ENCODE peak calls at places on chromosomes 5 and 9, in eight cellular contexts. B, O, Q, G, J, E, F and R are unnamed samples.

GRCh38 chr9:36903541-36904435 is 130.3 kb downstream of the PAX5 start:
- DNase-seq in B (no peak), O (peak; percentile 52), Q (peak; percentile 73), G (peak; percentile 48), J (no peak), E (peak; percentile 12), F (no peak), R (no peak)

GRCh38 chr5:124602925-124603650 is 143.4 kb downstream of the ZNF608 start:
- DNase-seq in B (no peak), O (no peak), Q (no peak), G (no peak), J (no peak), E (no peak), F (no peak), R (no peak)

GRCh38 chr5:59711316-59711715 is 182.2 kb downstream of the PDE4D start:
- DNase-seq in B (no peak), O (no peak), Q (no peak), G (peak; percentile 28), J (no peak), E (no peak), F (no peak), R (no peak)

GRCh38 chr5:1468629-1469527 is 23.6 kb upstream of the SLC6A3 start:
- DNase-seq in B (no peak), O (no peak), Q (no peak), G (no peak), J (no peak), E (no peak), F (peak; percentile 63), R (no peak)

GRCh38 chr5:56052735-56053134 is 58.0 kb upstream of the IL6ST start:
- DNase-seq in B (no peak), O (peak; percentile 40), Q (no peak), G (no peak), J (no peak), E (peak; percentile 49), F (no peak), R (no peak)

GRCh38 chr9:37683531-37684371 is 33.0 kb downstream of the FRMPD1 start:
- DNase-seq in B (no peak), O (no peak), Q (no peak), G (no peak), J (no peak), E (no peak), F (no peak), R (no peak)

GRCh38 chr5:6436715-6437340 is 11.8 kb upstream of the UBE2QL1 start:
- DNase-seq in B (no peak), O (no peak), Q (no peak), G (no peak), J (no peak), E (no peak), F (no peak), R (no peak)

GRCh38 chr5:103744159-103744558 is 181.6 kb upstream of the NUDT12 start:
- DNase-seq in B (no peak), O (peak; percentile 46), Q (peak; percentile 57), G (peak; percentile 91), J (no peak), E (no peak), F (no peak), R (no peak)

GRCh38 chr9:92350129-92350739 is 24.5 kb downstream of the CENPP start:
- DNase-seq in B (no peak), O (peak; percentile 74), Q (no peak), G (peak; percentile 84), J (no peak), E (no peak), F (no peak), R (no peak)

GRCh38 chr9:4927701-4928100 is 57.4 kb upstream of the JAK2 start:
- DNase-seq in B (no peak), O (no peak), Q (no peak), G (no peak), J (no peak), E (no peak), F (no peak), R (no peak)

GRCh38 chr5:134100283-134101011 is 14.0 kb upstream of the TCF7 start:
- DNase-seq in B (peak; percentile 68), O (peak; percentile 76), Q (peak; percentile 93), G (no peak), J (peak; percentile 83), E (no peak), F (peak; percentile 2), R (no peak)

GRCh38 chr5:87541033-87541432 is 128.3 kb upstream of the CCNH start:
- DNase-seq in B (no peak), O (peak; percentile 33), Q (peak; percentile 63), G (peak; percentile 14), J (no peak), E (no peak), F (no peak), R (peak; percentile 35)

GRCh38 chr9:80061940-80062339 is 490.2 kb downstream of the TLE4 start:
- DNase-seq in B (no peak), O (peak; percentile 97), Q (peak; percentile 3), G (peak; percentile 88), J (no peak), E (no peak), F (no peak), R (no peak)

GRCh38 chr5:97194366-97194765 is 11.3 kb upstream of the RIOK2 start:
- DNase-seq in B (no peak), O (no peak), Q (no peak), G (no peak), J (no peak), E (no peak), F (no peak), R (no peak)

GRCh38 chr5:96729156-96729555 is 67.0 kb downstream of the CAST start:
- DNase-seq in B (no peak), O (no peak), Q (no peak), G (peak; percentile 33), J (no peak), E (no peak), F (no peak), R (no peak)

GRCh38 chr5:149799119-149799623 is 69.1 kb downstream of the PPARGC1B start:
- DNase-seq in B (no peak), O (peak; percentile 90), Q (peak; percentile 73), G (peak; percentile 75), J (no peak), E (peak; percentile 21), F (no peak), R (no peak)

GRCh38 chr9:131732061-131732526 is 7.8 kb downstream of the RAPGEF1 start:
- DNase-seq in B (no peak), O (peak; percentile 78), Q (peak; percentile 71), G (peak; percentile 79), J (no peak), E (peak; percentile 59), F (no peak), R (no peak)

GRCh38 chr5:151647320-151647861 is 39.3 kb downstream of the SPARC start:
- DNase-seq in B (no peak), O (no peak), Q (peak; percentile 73), G (no peak), J (no peak), E (no peak), F (no peak), R (no peak)

GRCh38 chr9:96219615-96220257 is 82.2 kb downstream of the HSD17B3 start:
- DNase-seq in B (no peak), O (no peak), Q (peak; percentile 15), G (no peak), J (peak; percentile 29), E (no peak), F (peak; percentile 66), R (no peak)

GRCh38 chr5:127417534-127417933 is 99.9 kb upstream of the PRRC1 start:
- DNase-seq in B (no peak), O (no peak), Q (no peak), G (no peak), J (no peak), E (no peak), F (no peak), R (no peak)

DNA sequence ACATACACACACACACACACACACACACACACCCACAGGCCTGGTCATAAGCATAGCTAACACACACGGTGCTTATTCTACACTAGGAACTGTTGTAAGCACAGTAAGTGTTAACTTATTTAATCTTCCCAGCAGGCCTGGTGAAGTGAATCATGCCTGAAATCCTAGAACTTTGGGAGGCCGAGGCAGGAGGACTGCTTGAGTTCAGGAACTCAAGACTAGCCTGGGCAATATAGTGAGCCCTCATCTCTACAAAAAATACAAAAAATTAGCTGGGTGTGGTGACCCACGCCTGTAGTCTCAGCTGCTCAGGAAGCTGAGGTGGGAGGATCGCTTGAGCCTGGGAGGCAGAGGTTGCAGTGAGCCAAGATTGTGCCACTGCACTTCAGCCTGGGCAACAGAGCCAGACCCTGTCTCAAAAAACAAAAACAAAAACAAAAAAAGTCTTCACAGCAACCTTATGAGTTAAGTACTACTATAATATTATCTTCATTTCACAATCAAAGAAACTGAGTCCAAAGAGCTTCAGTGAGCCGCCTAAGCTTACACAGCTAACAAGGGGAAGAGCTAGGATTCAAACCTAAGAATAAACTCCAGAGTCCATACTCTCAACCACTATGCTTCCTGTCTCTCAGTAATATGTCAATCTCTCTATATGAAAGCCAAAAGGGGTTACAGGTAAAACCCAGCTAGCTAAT is 2.3 kb downstream of the MEGF9 start:
- DNase-seq in B (no peak), O (no peak), Q (peak; percentile 46), G (peak; percentile 13), J (no peak), E (no peak), F (no peak), R (no peak)
- H3K27ac ChIP-seq in B (peak overlapping the region; percentile 64), O (no peak overlapping the region), Q (no peak overlapping the region), G (no peak overlapping the region), J (peak overlapping the region; percentile 72), E (peak overlapping the region; percentile 64), F (no peak overlapping the region), R (peak overlapping the region; percentile 90)

GRCh38 chr5:17000296-17000939 is 64.3 kb upstream of the MYO10 start:
- DNase-seq in B (no peak), O (peak; percentile 98), Q (peak; percentile 84), G (peak; percentile 95), J (no peak), E (no peak), F (no peak), R (no peak)
- H3K27ac ChIP-seq in B (no peak overlapping the region), O (peak overlapping the region; percentile 95), Q (peak overlapping the region; percentile 69), G (peak overlapping the region; percentile 77), J (no peak overlapping the region), E (no peak overlapping the region), F (no peak overlapping the region), R (no peak overlapping the region)

GRCh38 chr5:52784741-52785140 is 3.0 kb upstream of the ITGA1 start:
- DNase-seq in B (no peak), O (peak; percentile 23), Q (no peak), G (no peak), J (no peak), E (no peak), F (no peak), R (no peak)
- H3K27ac ChIP-seq in B (no peak overlapping the region), O (no peak overlapping the region), Q (no peak overlapping the region), G (no peak overlapping the region), J (no peak overlapping the region), E (no peak overlapping the region), F (no peak overlapping the region), R (no peak overlapping the region)

DNA sequence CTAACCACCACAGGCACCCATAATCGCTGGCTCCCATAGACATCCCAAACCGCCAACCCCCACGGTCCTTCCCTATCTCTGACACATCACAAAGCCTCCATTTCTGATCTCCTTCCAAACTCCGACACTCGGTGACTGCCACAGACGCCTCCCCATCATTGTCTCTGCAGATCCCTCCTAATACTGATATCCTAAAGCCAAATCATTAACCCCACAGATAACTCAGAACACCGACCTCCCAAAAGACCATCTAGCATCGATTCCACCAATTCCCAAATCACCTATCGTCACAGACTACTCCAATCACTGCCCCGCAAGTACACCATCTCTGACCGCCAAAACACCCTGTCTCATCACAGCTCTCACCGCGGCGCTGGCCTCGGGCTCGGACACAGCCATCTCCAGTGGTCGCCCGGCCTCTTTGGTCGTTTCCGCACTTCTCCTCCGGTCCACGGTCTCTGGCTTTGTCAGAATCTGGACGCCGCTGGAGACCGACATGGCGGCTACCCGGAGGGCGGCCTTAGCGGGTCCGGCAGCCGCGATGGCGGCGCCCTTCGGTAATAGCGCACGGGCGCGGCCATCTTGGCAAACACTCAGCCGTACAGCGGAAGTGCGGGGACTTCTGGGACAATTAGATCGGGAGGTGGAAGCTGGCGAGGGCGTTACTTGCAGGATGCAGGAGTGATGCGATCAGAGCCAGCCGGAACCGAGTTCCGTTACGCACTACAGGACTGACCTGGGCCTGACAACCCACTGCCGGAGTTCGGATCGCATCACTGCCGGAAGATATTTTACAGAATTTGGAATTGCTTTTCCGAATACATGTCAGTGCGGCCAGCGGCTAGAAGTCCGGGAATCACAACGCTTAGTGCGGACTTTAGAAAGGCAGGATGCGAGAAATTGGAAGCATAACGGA is at the start of gene ZFP37:
- DNase-seq in B (peak; percentile 61), O (peak; percentile 94), Q (peak; percentile 90), G (peak; percentile 97), J (peak; percentile 64), E (peak; percentile 89), F (peak; percentile 97), R (peak; percentile 92)
- H3K27ac ChIP-seq in B (peak within 1 kb of the TSS; percentile 25), O (peak within 1 kb of the TSS; percentile 80), Q (no peak within 1 kb of the TSS), G (peak within 1 kb of the TSS; percentile 94), J (peak within 1 kb of the TSS; percentile 48), E (peak within 1 kb of the TSS; percentile 55), F (no peak within 1 kb of the TSS), R (peak within 1 kb of the TSS; percentile 78)